ENCODE peak calls at places on chromosomes 2 and 18, in four cellular contexts. T, V, J and H are unnamed samples.

GRCh38 chr2:201879986-201880385 is 73.6 kb downstream of the CDK15 start:
- DNase-seq in T (no peak), V (no peak), J (no peak), H (no peak)

GRCh38 chr18:48913201-48913600 is 37.6 kb downstream of the SMAD7 start:
- DNase-seq in T (peak), V (no peak), J (peak), H (no peak)

GRCh38 chr2:108449410-108450200 is 599 bp downstream of the GCC2 start:
- DNase-seq in T (peak), V (no peak), J (no peak), H (no peak)

GRCh38 chr2:152585830-152586484 is 131.3 kb downstream of the PRPF40A start:
- DNase-seq in T (no peak), V (no peak), J (no peak), H (no peak)

GRCh38 chr18:13366131-13366530 is 147.6 kb downstream of the LDLRAD4 start:
- DNase-seq in T (no peak), V (no peak), J (no peak), H (no peak)

GRCh38 chr2:69616755-69617154 is 26.8 kb downstream of the AAK1 start:
- DNase-seq in T (no peak), V (no peak), J (peak), H (no peak)

GRCh38 chr18:73688851-73689659 is 458.6 kb downstream of the FBXO15 start:
- DNase-seq in T (no peak), V (no peak), J (no peak), H (no peak)

GRCh38 chr2:149098722-149099121 is 60.2 kb downstream of the LYPD6B start:
- DNase-seq in T (no peak), V (no peak), J (no peak), H (no peak)

GRCh38 chr2:24939353-24939752 is 19.3 kb upstream of the ADCY3 start:
- DNase-seq in T (no peak), V (no peak), J (no peak), H (no peak)

GRCh38 chr2:180647206-180647605 is 333.2 kb upstream of the UBE2E3 start:
- DNase-seq in T (no peak), V (no peak), J (no peak), H (no peak)

GRCh38 chr2:163662141-163662780 is 73.5 kb downstream of the FIGN start:
- DNase-seq in T (no peak), V (no peak), J (no peak), H (no peak)